ENCODE peak calls at places on chromosomes 13 and 19, in seven cellular contexts. H is M059J, V is SIG-M5, Z is HuH-7.5, B is left lung, I is cortex of kidney, N is coronary artery. Q is an unnamed sample.

GRCh38 chr13:45102136-45102802 is 18.0 kb upstream of the GTF2F2 start:
- DNase-seq in H (peak), V (no peak), Z (no peak), B (no peak), I (no peak), N (no peak), Q (no peak)

GRCh38 chr19:5484398-5485285 is 29.4 kb downstream of the ZNRF4 start:
- DNase-seq in H (peak), V (no peak), Z (peak), B (no peak), I (no peak), N (no peak), Q (no peak)

GRCh38 chr13:48405865-48406264 is 7.0 kb downstream of the LPAR6 start:
- DNase-seq in H (no peak), V (no peak), Z (no peak), B (no peak), I (no peak), N (no peak), Q (no peak)

GRCh38 chr19:28999733-29000433 is 213.1 kb downstream of the UQCRFS1 start:
- DNase-seq in H (no peak), V (no peak), Z (no peak), B (no peak), I (no peak), N (no peak), Q (no peak)

GRCh38 chr13:105814219-105814901 is 721.1 kb downstream of the EFNB2 start:
- DNase-seq in H (peak), V (no peak), Z (no peak), B (no peak), I (no peak), N (no peak), Q (no peak)

GRCh38 chr13:53250272-53250875 is 221.8 kb downstream of the OLFM4 start:
- DNase-seq in H (peak), V (peak), Z (peak), B (no peak), I (no peak), N (no peak), Q (no peak)

GRCh38 chr13:32594339-32594738 is 8.1 kb downstream of the PDS5B start:
- DNase-seq in H (peak), V (no peak), Z (no peak), B (no peak), I (no peak), N (no peak), Q (no peak)

GRCh38 chr19:55640043-55640576 is 692 bp upstream of the ZNF580 start:
- DNase-seq in H (peak), V (no peak), Z (no peak), B (peak), I (no peak), N (peak), Q (peak)

GRCh38 chr19:3146677-3147100 is 10.9 kb downstream of the GNA15 start:
- DNase-seq in H (no peak), V (no peak), Z (no peak), B (peak), I (no peak), N (no peak), Q (peak)

GRCh38 chr19:6108721-6109633 is 1.3 kb downstream of the RFX2 start:
- DNase-seq in H (peak), V (no peak), Z (peak), B (peak), I (no peak), N (peak), Q (peak)

GRCh38 chr13:75135325-75135825 is 346.6 kb downstream of the TBC1D4 start:
- DNase-seq in H (peak), V (no peak), Z (no peak), B (no peak), I (no peak), N (no peak), Q (no peak)

GRCh38 chr13:89726690-89727435 is 1620.6 kb upstream of the MIR17HG start:
- DNase-seq in H (peak), V (no peak), Z (no peak), B (no peak), I (no peak), N (no peak), Q (no peak)

GRCh38 chr13:19967619-19968018 is 9.1 kb downstream of the ZMYM2 start:
- DNase-seq in H (no peak), V (no peak), Z (no peak), B (no peak), I (no peak), N (no peak), Q (no peak)

GRCh38 chr13:101730420-101731000 is 278.0 kb downstream of the ITGBL1 start:
- DNase-seq in H (peak), V (no peak), Z (no peak), B (no peak), I (no peak), N (no peak), Q (no peak)

GRCh38 chr19:49690656-49691242 is at the start of gene CPT1C:
- DNase-seq in H (peak), V (no peak), Z (no peak), B (no peak), I (no peak), N (no peak), Q (no peak)

GRCh38 chr19:44706506-44707236 is 7.7 kb downstream of the CEACAM16 start:
- DNase-seq in H (no peak), V (no peak), Z (no peak), B (no peak), I (no peak), N (no peak), Q (no peak)

GRCh38 chr13:110233181-110233641 is 73.7 kb downstream of the COL4A1 start:
- DNase-seq in H (peak), V (no peak), Z (no peak), B (no peak), I (no peak), N (peak), Q (no peak)

GRCh38 chr19:676007-676342 is 217 bp upstream of the FSTL3 start:
- DNase-seq in H (no peak), V (no peak), Z (peak), B (no peak), I (no peak), N (no peak), Q (no peak)

GRCh38 chr13:113652404-113653263 is 5.4 kb downstream of the ATP4B start:
- DNase-seq in H (no peak), V (no peak), Z (no peak), B (peak), I (no peak), N (peak), Q (peak)

GRCh38 chr13:93473441-93474270 is 247.0 kb downstream of the GPC6 start:
- DNase-seq in H (peak), V (no peak), Z (no peak), B (peak), I (no peak), N (no peak), Q (no peak)

GRCh38 chr13:47039106-47039505 is 142.3 kb upstream of the HTR2A start:
- DNase-seq in H (peak), V (no peak), Z (no peak), B (no peak), I (no peak), N (no peak), Q (no peak)

GRCh38 chr13:94988654-94989053 is 276.3 kb upstream of the SOX21 start:
- DNase-seq in H (peak), V (no peak), Z (no peak), B (no peak), I (no peak), N (no peak), Q (no peak)

GRCh38 chr13:105961438-105961837 is 574.0 kb downstream of the EFNB2 start:
- DNase-seq in H (no peak), V (no peak), Z (no peak), B (no peak), I (no peak), N (no peak), Q (no peak)

GRCh38 chr13:98693756-98694155 is 58.7 kb downstream of the SLC15A1 start:
- DNase-seq in H (no peak), V (no peak), Z (no peak), B (no peak), I (no peak), N (no peak), Q (no peak)

GRCh38 chr13:78606471-78607408 is 3.4 kb upstream of the POU4F1 start:
- DNase-seq in H (no peak), V (no peak), Z (no peak), B (no peak), I (no peak), N (no peak), Q (no peak)

GRCh38 chr19:10120538-10121198 is 969 bp upstream of the EIF3G start:
- DNase-seq in H (peak), V (no peak), Z (no peak), B (no peak), I (no peak), N (no peak), Q (no peak)

GRCh38 chr13:110965038-110965754 is 50.3 kb upstream of the ANKRD10 start:
- DNase-seq in H (peak), V (peak), Z (no peak), B (no peak), I (no peak), N (no peak), Q (peak)

GRCh38 chr13:102443234-102443633 is 41.4 kb upstream of the FGF14 start:
- DNase-seq in H (no peak), V (no peak), Z (no peak), B (no peak), I (no peak), N (no peak), Q (no peak)

GRCh38 chr13:50650936-50651638 is 192.4 kb downstream of the DLEU7 start:
- DNase-seq in H (peak), V (no peak), Z (no peak), B (no peak), I (no peak), N (no peak), Q (no peak)

GRCh38 chr19:13092608-13093260 is 9.9 kb downstream of the LYL1 start:
- DNase-seq in H (peak), V (no peak), Z (no peak), B (peak), I (no peak), N (no peak), Q (no peak)